ENCODE peak calls at places on chromosomes 5 and 9, in ten cellular contexts. P is foreskin keratinocyte; B is stimulated activated CD4-positive, alpha-beta T cell treated with anti-CD3 and anti-CD28 coated beads, Interleukin-2, amount 100 ng/mL, for 24 hours; O is IMR-90; H is activated naive CD4-positive, alpha-beta T cell treated with anti-CD3 and anti-CD28 coated beads, Interleukin-2, amount 50 U/mL, for 72 hours; T is erythroblast; I is NCI-H345; N is mammary epithelial cell; X is SW480; F is brain microvascular endothelial cell. U is an unnamed sample.

GRCh38 chr5:34804913-34805312 is 34.1 kb upstream of the TTC23L start:
- DNase-seq in N (no peak), P (no peak), O (no peak), B (no peak), X (no peak), I (no peak), H (no peak), T (no peak), F (no peak), U (no peak)

GRCh38 chr5:35478856-35479682 is 138.6 kb upstream of the SPEF2 start:
- DNase-seq in T (no peak), F (no peak), I (no peak), X (peak), H (no peak), B (no peak), N (peak), P (peak), O (peak), U (peak)

GRCh38 chr9:89878687-89879086 is 273.9 kb downstream of the GADD45G start:
- DNase-seq in P (no peak), O (no peak), F (peak), X (no peak), I (peak), H (no peak), N (no peak), T (no peak), B (no peak), U (no peak)

GRCh38 chr5:97563258-97563657 is 380.2 kb upstream of the RIOK2 start:
- DNase-seq in T (no peak), I (no peak), P (no peak), B (no peak), O (no peak), X (no peak), H (no peak), F (no peak), N (no peak), U (no peak)

GRCh38 chr9:93303806-93304573 is 120.1 kb downstream of the WNK2 start:
- DNase-seq in X (no peak), N (no peak), T (no peak), B (no peak), H (no peak), F (no peak), I (no peak), P (no peak), O (no peak), U (no peak)

GRCh38 chr5:142929602-142930001 is 159.4 kb downstream of the ARHGAP26 start:
- DNase-seq in O (no peak), I (no peak), X (no peak), T (no peak), F (peak), P (no peak), N (no peak), B (no peak), H (no peak), U (no peak)

GRCh38 chr9:38435526-38435925 is 11.3 kb upstream of the IGFBPL1 start:
- DNase-seq in P (no peak), O (no peak), I (no peak), X (no peak), T (no peak), N (no peak), B (no peak), F (no peak), H (no peak), U (no peak)

GRCh38 chr9:14315754-14316573 is 2.0 kb upstream of the NFIB start:
- DNase-seq in T (peak), F (peak), H (no peak), O (no peak), B (no peak), X (peak), P (no peak), I (peak), N (no peak), U (peak)

U was measured in fibroblast of villous mesenchyme.